ENCODE peak calls at places on chromosomes 2 and 18, in four cellular contexts. One of them, this sample, is unnamed.

GRCh38 chr18:7872569-7872968 is 305.5 kb downstream of the PTPRM start:
- DNase-seq in HepG2: peak; percentile 87
- DNase-seq in SK-N-SH: peak; percentile 36
- DNase-seq in GM12878: no peak
- DNase-seq in this sample: peak; percentile 71

GRCh38 chr2:230416061-230416721 is at the start of gene SP100:
- DNase-seq in GM12878: peak; percentile 81
- DNase-seq in HepG2: peak; percentile 80
- DNase-seq in SK-N-SH: no peak
- DNase-seq in this sample: peak; percentile 28

GRCh38 chr18:21448301-21448700 is 152.2 kb downstream of the ESCO1 start:
- DNase-seq in HepG2: no peak
- DNase-seq in GM12878: no peak
- DNase-seq in SK-N-SH: no peak
- DNase-seq in this sample: no peak

GRCh38 chr2:217077841-217078407 is 218.1 kb upstream of the TNP1 start:
- DNase-seq in HepG2: no peak
- DNase-seq in GM12878: no peak
- DNase-seq in SK-N-SH: no peak
- DNase-seq in this sample: no peak

GRCh38 chr2:69177785-69178636 is 165.0 kb downstream of the ANTXR1 start:
- DNase-seq in GM12878: no peak
- DNase-seq in SK-N-SH: peak; percentile 44
- DNase-seq in HepG2: peak; percentile 99
- DNase-seq in this sample: peak; percentile 75

GRCh38 chr2:217972490-217972889 is 30.3 kb downstream of the TNS1 start:
- DNase-seq in GM12878: no peak
- DNase-seq in HepG2: no peak
- DNase-seq in SK-N-SH: no peak
- DNase-seq in this sample: no peak

GRCh38 chr2:236180501-236180816 is 12.3 kb upstream of the GBX2 start:
- DNase-seq in SK-N-SH: no peak
- DNase-seq in HepG2: no peak
- DNase-seq in GM12878: no peak
- DNase-seq in this sample: no peak

GRCh38 chr2:84905181-84906107 is at the start of gene TMSB10:
- DNase-seq in HepG2: peak; percentile 73
- DNase-seq in GM12878: no peak
- DNase-seq in SK-N-SH: peak; percentile 99
- DNase-seq in this sample: no peak

GRCh38 chr2:22360735-22361374 is 1024.1 kb upstream of the KLHL29 start:
- DNase-seq in SK-N-SH: no peak
- DNase-seq in GM12878: no peak
- DNase-seq in HepG2: no peak
- DNase-seq in this sample: no peak

GRCh38 chr2:27370816-27371620 is 602 bp downstream of the SNX17 start:
- DNase-seq in GM12878: peak; percentile 32
- DNase-seq in HepG2: no peak
- DNase-seq in SK-N-SH: peak; percentile 44
- DNase-seq in this sample: no peak

GRCh38 chr2:113978524-113979171 is 88.8 kb downstream of the ACTR3 start:
- DNase-seq in GM12878: no peak
- DNase-seq in HepG2: no peak
- DNase-seq in SK-N-SH: no peak
- DNase-seq in this sample: no peak

GRCh38 chr2:190162851-190163250 is 100.3 kb upstream of the MSTN start:
- DNase-seq in SK-N-SH: no peak
- DNase-seq in HepG2: no peak
- DNase-seq in GM12878: no peak
- DNase-seq in this sample: no peak

GRCh38 chr18:48767090-48767670 is 183.6 kb downstream of the SMAD7 start:
- DNase-seq in SK-N-SH: peak; percentile 47
- DNase-seq in HepG2: no peak
- DNase-seq in GM12878: no peak
- DNase-seq in this sample: no peak
- TF ChIP-seq RAD21 in SK-N-SH: no peak
- TF ChIP-seq RAD21 in HepG2: no peak
- TF ChIP-seq RAD21 in GM12878: no peak
- TF ChIP-seq RAD21 in this sample: no peak

GRCh38 chr2:143937563-143938346 is 582.2 kb downstream of the ZEB2 start:
- DNase-seq in GM12878: no peak
- DNase-seq in SK-N-SH: peak; percentile 64
- DNase-seq in HepG2: no peak
- DNase-seq in this sample: no peak
- H3K27ac ChIP-seq in GM12878: no peak overlapping the region
- H3K27ac ChIP-seq in SK-N-SH: peak overlapping the region; percentile 22
- H3K27ac ChIP-seq in HepG2: no peak overlapping the region
- H3K27ac ChIP-seq in this sample: no peak overlapping the region

GRCh38 chr2:47346669-47347068 is 56.3 kb upstream of the MSH2 start:
- DNase-seq in HepG2: no peak
- DNase-seq in GM12878: no peak
- DNase-seq in SK-N-SH: no peak
- DNase-seq in this sample: no peak

GRCh38 chr2:47346107-47346506 is 56.8 kb upstream of the MSH2 start:
- DNase-seq in GM12878: no peak
- DNase-seq in SK-N-SH: no peak
- DNase-seq in HepG2: no peak
- DNase-seq in this sample: no peak

GRCh38 chr2:47339745-47340541 is 63.0 kb upstream of the MSH2 start:
- DNase-seq in SK-N-SH: no peak
- DNase-seq in HepG2: peak; percentile 58
- DNase-seq in GM12878: no peak
- DNase-seq in this sample: peak; percentile 92

GRCh38 chr2:47345584-47345913 is 57.4 kb upstream of the MSH2 start:
- DNase-seq in GM12878: no peak
- DNase-seq in HepG2: peak; percentile 48
- DNase-seq in SK-N-SH: peak; percentile 49
- DNase-seq in this sample: no peak

DNA sequence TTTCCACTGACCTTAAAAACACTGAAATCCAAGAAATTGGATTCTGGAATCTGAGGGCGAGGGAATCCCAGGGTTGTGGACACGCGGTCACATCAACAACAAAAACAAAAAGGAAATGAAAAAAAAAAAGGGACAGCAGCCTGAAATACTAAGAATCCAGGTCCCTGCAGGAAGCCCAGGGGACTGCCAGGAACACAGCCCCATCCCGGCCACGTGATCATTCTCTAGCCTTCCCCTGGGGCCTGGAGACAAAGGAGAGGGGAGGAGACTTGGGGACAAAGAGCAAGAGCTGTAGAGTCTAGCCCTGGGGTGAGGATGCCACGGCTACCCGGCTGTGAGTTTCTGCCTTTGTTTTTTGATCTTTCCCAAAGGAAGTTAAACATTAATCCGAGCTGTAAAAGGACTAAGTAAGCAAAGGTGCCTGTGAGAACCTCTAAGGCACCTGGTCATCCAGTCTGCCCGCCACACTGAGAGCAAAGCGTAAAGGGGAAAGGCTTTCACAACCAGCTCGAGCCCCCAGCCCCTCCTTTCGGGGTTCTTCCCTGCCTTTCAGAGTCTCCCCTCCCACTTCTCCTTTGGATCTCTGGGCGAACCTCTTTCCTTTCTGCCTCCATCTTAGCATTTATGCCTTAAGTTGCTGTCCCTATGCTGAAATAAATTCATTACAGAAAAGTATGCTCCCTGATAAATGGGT is 57.9 kb upstream of the MSH2 start:
- DNase-seq in HepG2: peak; percentile 100
- DNase-seq in GM12878: no peak
- DNase-seq in SK-N-SH: peak; percentile 95
- DNase-seq in this sample: peak; percentile 86
- TF ChIP-seq REST in HepG2: no peak
- TF ChIP-seq REST in GM12878: no peak
- TF ChIP-seq REST in SK-N-SH: peak; percentile 76
- TF ChIP-seq REST in this sample: no peak

GRCh38 chr2:179483131-179483530 is 218.5 kb upstream of the SESTD1 start:
- DNase-seq in SK-N-SH: no peak
- DNase-seq in HepG2: no peak
- DNase-seq in GM12878: no peak
- DNase-seq in this sample: no peak

GRCh38 chr2:179488563-179488962 is 223.9 kb upstream of the SESTD1 start:
- DNase-seq in GM12878: no peak
- DNase-seq in HepG2: no peak
- DNase-seq in SK-N-SH: no peak
- DNase-seq in this sample: no peak

DNA sequence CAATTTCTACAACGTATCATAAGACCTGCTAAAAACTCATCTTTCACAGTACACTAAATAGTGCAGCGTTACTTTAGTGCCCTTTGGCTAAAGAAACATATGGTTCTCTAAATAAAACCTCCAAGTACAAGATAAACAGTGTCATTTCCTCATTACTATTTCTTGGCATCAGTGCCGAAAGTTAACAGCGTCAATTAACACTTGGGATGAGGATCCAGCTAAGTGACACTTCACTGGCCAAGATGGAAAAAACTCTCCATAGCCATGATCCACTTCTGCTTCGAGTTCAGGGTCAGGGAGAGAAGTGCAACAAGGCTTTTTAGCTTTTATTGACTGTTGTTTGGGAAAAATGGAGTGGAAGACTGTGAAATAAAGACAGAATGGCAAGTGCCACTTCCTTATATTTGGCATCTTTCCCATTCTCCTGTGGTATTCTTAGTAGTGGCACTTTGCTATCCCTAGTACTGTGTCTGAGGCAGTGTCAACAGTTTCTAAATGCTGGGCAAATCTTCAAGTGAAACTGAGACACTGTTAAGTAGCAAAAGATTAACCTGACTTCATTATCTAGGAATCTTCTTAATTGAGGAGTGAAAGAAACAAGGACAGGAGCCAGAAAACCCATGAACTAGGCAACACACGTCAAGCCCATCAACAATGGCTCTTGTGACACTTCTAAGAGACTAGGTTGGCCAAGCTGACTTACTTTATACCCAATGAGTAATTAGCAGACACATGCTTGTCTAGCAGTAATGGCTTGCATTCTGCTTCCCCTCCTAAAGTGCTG is 222.5 kb upstream of the SESTD1 start:
- DNase-seq in SK-N-SH: no peak
- DNase-seq in GM12878: no peak
- DNase-seq in HepG2: no peak
- DNase-seq in this sample: no peak
- TF ChIP-seq RAD21 in SK-N-SH: no peak
- TF ChIP-seq RAD21 in GM12878: no peak
- TF ChIP-seq RAD21 in HepG2: no peak
- TF ChIP-seq RAD21 in this sample: no peak

GRCh38 chr18:10841203-10841602 is 308.2 kb downstream of the PIEZO2 start:
- DNase-seq in HepG2: no peak
- DNase-seq in GM12878: no peak
- DNase-seq in SK-N-SH: no peak
- DNase-seq in this sample: no peak

GRCh38 chr18:10839401-10839800 is 310.0 kb downstream of the PIEZO2 start:
- DNase-seq in HepG2: no peak
- DNase-seq in SK-N-SH: no peak
- DNase-seq in GM12878: no peak
- DNase-seq in this sample: no peak

GRCh38 chr18:10843533-10843932 is 305.8 kb downstream of the PIEZO2 start:
- DNase-seq in GM12878: no peak
- DNase-seq in SK-N-SH: no peak
- DNase-seq in HepG2: no peak
- DNase-seq in this sample: no peak

GRCh38 chr18:10840768-10841167 is 308.6 kb downstream of the PIEZO2 start:
- DNase-seq in SK-N-SH: no peak
- DNase-seq in HepG2: no peak
- DNase-seq in GM12878: no peak
- DNase-seq in this sample: no peak

DNA sequence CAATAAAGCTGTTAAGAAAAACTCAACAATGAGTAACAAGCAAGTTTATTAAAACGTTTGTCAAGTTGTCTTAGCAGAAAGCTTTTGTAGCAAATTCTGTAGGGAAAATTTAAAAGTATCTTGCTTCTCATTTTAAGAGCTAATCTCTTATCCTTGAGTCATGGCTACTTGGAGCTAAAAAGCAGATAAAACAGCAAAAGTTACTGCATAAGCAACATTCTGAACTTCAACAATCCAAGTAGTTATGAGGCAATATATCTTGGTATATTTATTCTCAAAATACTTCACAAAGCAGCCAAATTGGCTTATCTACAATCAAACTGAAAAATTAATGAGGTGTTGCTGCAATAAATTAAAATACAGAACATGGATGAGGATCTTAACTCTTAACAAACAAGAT is 306.5 kb downstream of the PIEZO2 start:
- DNase-seq in HepG2: no peak
- DNase-seq in SK-N-SH: no peak
- DNase-seq in GM12878: no peak
- DNase-seq in this sample: no peak
- H3K27ac ChIP-seq in HepG2: no peak overlapping the region
- H3K27ac ChIP-seq in SK-N-SH: no peak overlapping the region
- H3K27ac ChIP-seq in GM12878: no peak overlapping the region
- H3K27ac ChIP-seq in this sample: no peak overlapping the region